ENCODE peak calls at places on chromosomes 4 and X, in five cellular contexts. E, I, Q, P and G are unnamed samples.

GRCh38 chr4:156598138-156598681 is 373.4 kb downstream of the PDGFC start:
- DNase-seq in E (no peak), I (no peak), Q (no peak), P (no peak), G (peak; percentile 37)

GRCh38 chr4:70671091-70671490 is 4.8 kb upstream of the JCHAIN start:
- DNase-seq in E (no peak), I (no peak), Q (no peak), P (no peak), G (no peak)

GRCh38 chr4:161929966-161930365 is 233.8 kb downstream of the FSTL5 start:
- DNase-seq in E (no peak), I (no peak), Q (no peak), P (no peak), G (no peak)

GRCh38 chr4:86453044-86453501 is 93.2 kb upstream of the MAPK10 start:
- DNase-seq in E (peak; percentile 50), I (peak; percentile 65), Q (no peak), P (no peak), G (no peak)

GRCh38 chr4:38119663-38120374 is 159.6 kb downstream of the PTTG2 start:
- DNase-seq in E (peak; percentile 71), I (no peak), Q (no peak), P (no peak), G (no peak)

GRCh38 chr4:105767579-105767978 is 59.0 kb downstream of the GSTCD start:
- DNase-seq in E (no peak), I (no peak), Q (no peak), P (no peak), G (no peak)

GRCh38 chrX:18291006-18291545 is 63.4 kb downstream of the SCML2 start:
- DNase-seq in E (no peak), I (no peak), Q (no peak), P (no peak), G (no peak)

GRCh38 chr4:11698033-11698432 is 269.3 kb upstream of the HS3ST1 start:
- DNase-seq in E (no peak), I (no peak), Q (no peak), P (no peak), G (no peak)

GRCh38 chr4:77002321-77002720 is 52.8 kb downstream of the SEPTIN11 start:
- DNase-seq in E (no peak), I (no peak), Q (no peak), P (no peak), G (no peak)

GRCh38 chr4:143768007-143768591 is 67.6 kb upstream of the FREM3 start:
- DNase-seq in E (no peak), I (no peak), Q (no peak), P (no peak), G (no peak)

GRCh38 chr4:23993373-23993772 is 103.5 kb upstream of the PPARGC1A start:
- DNase-seq in E (no peak), I (no peak), Q (no peak), P (no peak), G (no peak)

GRCh38 chr4:102392033-102392744 is 46.9 kb upstream of the SLC39A8 start:
- DNase-seq in E (no peak), I (no peak), Q (no peak), P (no peak), G (no peak)

GRCh38 chr4:116357758-116358157 is 727.6 kb downstream of the TRAM1L1 start:
- DNase-seq in E (no peak), I (no peak), Q (no peak), P (no peak), G (no peak)

GRCh38 chrX:131812847-131813825 is 210.0 kb upstream of the STK26 start:
- DNase-seq in E (peak; percentile 82), I (peak; percentile 86), Q (peak; percentile 6), P (peak; percentile 63), G (peak; percentile 81)

GRCh38 chr4:184536881-184537248 is 62.5 kb upstream of the IRF2 start:
- DNase-seq in E (no peak), I (no peak), Q (no peak), P (no peak), G (no peak)

GRCh38 chr4:86924805-86925204 is 10.0 kb upstream of the AFF1 start:
- DNase-seq in E (no peak), I (no peak), Q (no peak), P (no peak), G (no peak)

GRCh38 chr4:148004228-148004813 is 272.4 kb downstream of the ARHGAP10 start:
- DNase-seq in E (no peak), I (no peak), Q (no peak), P (no peak), G (no peak)

GRCh38 chr4:128287159-128287870 is at the start of gene PGRMC2:
- DNase-seq in E (peak; percentile 47), I (no peak), Q (peak; percentile 8), P (no peak), G (peak; percentile 41)

GRCh38 chr4:21454831-21455230 is 493.7 kb downstream of the KCNIP4 start:
- DNase-seq in E (no peak), I (no peak), Q (no peak), P (no peak), G (no peak)

GRCh38 chr4:108492816-108493595 is 127.4 kb upstream of the RPL34 start:
- DNase-seq in E (no peak), I (no peak), Q (no peak), P (no peak), G (no peak)

GRCh38 chr4:76611611-76612010 is 176.6 kb downstream of the SHROOM3 start:
- DNase-seq in E (peak; percentile 26), I (no peak), Q (no peak), P (no peak), G (no peak)

GRCh38 chr4:72858328-72858727 is 211.2 kb downstream of the COX18 start:
- DNase-seq in E (no peak), I (no peak), Q (no peak), P (no peak), G (no peak)

GRCh38 chr4:97185233-97185632 is 958.0 kb downstream of the STPG2 start:
- DNase-seq in E (no peak), I (no peak), Q (no peak), P (no peak), G (no peak)

GRCh38 chr4:76550966-76551780 is 116.1 kb downstream of the SHROOM3 start:
- DNase-seq in E (no peak), I (no peak), Q (no peak), P (no peak), G (no peak)

GRCh38 chr4:33255094-33255493 is 2534.9 kb downstream of the PCDH7 start:
- DNase-seq in E (no peak), I (no peak), Q (no peak), P (no peak), G (no peak)

GRCh38 chrX:56600141-56600540 is 36.7 kb downstream of the UBQLN2 start:
- DNase-seq in E (no peak), I (no peak), Q (no peak), P (no peak), G (no peak)

GRCh38 chr4:154471924-154472323 is 19.7 kb downstream of the DCHS2 start:
- DNase-seq in E (no peak), I (no peak), Q (no peak), P (no peak), G (no peak)

GRCh38 chr4:81118086-81118485 is 87.6 kb downstream of the BMP3 start:
- DNase-seq in E (no peak), I (no peak), Q (no peak), P (no peak), G (no peak)

GRCh38 chr4:81113024-81113423 is 82.5 kb downstream of the BMP3 start:
- DNase-seq in E (no peak), I (no peak), Q (no peak), P (no peak), G (no peak)

GRCh38 chr4:81120055-81120454 is 89.5 kb downstream of the BMP3 start:
- DNase-seq in E (no peak), I (no peak), Q (no peak), P (no peak), G (no peak)

DNA sequence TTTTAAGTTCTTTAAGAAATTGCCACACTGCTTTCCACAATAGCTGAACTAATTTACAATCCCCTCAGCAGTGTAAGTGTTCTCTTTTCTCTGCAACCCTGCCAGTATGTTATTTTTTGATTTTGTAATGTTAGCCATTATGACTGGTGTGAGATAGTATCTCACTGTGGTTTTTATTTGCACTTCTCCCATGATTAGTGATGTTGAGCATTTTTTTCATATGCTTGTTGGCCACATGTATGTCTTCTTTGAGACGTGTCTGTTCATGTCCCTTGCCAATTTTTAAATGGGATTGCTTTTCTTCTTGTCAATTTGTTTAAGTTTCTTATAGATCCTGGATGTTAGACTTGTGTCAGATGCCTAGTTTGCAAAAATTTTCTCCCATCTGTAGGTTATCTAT is 86.1 kb downstream of the BMP3 start:
- DNase-seq in E (no peak), I (no peak), Q (no peak), P (no peak), G (no peak)
- H3K9me3 ChIP-seq in E (no peaks in the 10 kb centered on the region), I (no peaks in the 10 kb centered on the region), Q (no peaks in the 10 kb centered on the region), P (no peaks in the 10 kb centered on the region), G (no peaks in the 10 kb centered on the region)

GRCh38 chr4:26342328-26343040 is 21.7 kb downstream of the RBPJ start:
- DNase-seq in E (no peak), I (no peak), Q (peak; percentile 7), P (no peak), G (no peak)

GRCh38 chr4:26346203-26346620 is 25.4 kb downstream of the RBPJ start:
- DNase-seq in E (no peak), I (no peak), Q (no peak), P (no peak), G (no peak)

GRCh38 chr4:26343041-26343403 is 22.2 kb downstream of the RBPJ start:
- DNase-seq in E (no peak), I (no peak), Q (no peak), P (no peak), G (no peak)

GRCh38 chr4:26345541-26345940 is 24.7 kb downstream of the RBPJ start:
- DNase-seq in E (no peak), I (no peak), Q (no peak), P (no peak), G (no peak)

DNA sequence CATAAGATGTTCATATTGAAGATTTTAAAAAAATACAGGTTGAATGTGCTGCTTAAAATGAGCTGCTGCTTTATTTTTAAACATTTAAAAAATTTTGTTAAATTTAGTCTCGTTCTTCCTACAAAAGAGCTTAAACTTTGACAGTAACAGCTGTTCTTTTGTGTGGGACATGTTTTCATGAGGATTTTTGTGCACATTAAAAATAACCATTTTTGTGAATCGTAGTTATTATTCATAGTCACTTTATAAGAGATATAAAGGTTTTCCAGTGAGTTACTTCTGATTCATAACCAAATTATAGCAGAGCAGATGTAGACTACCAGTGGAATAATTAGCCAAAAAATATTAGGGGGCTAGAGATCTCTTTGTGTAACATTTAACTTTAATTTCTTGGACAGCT is 24.1 kb downstream of the RBPJ start:
- DNase-seq in E (no peak), I (no peak), Q (no peak), P (no peak), G (no peak)
- H3K9me3 ChIP-seq in E (no peaks in the 10 kb centered on the region), I (no peaks in the 10 kb centered on the region), Q (no peaks in the 10 kb centered on the region), P (no peaks in the 10 kb centered on the region), G (no peaks in the 10 kb centered on the region)

GRCh38 chrX:55326985-55327384 is 62.3 kb upstream of the PAGE3 start:
- DNase-seq in E (no peak), I (no peak), Q (no peak), P (no peak), G (no peak)
- H3K9me3 ChIP-seq in E (no peaks in the 10 kb centered on the region), I (no peaks in the 10 kb centered on the region), Q (no peaks in the 10 kb centered on the region), P (peaks cover 2% of the 10 kb centered on the region), G (no peaks in the 10 kb centered on the region)

DNA sequence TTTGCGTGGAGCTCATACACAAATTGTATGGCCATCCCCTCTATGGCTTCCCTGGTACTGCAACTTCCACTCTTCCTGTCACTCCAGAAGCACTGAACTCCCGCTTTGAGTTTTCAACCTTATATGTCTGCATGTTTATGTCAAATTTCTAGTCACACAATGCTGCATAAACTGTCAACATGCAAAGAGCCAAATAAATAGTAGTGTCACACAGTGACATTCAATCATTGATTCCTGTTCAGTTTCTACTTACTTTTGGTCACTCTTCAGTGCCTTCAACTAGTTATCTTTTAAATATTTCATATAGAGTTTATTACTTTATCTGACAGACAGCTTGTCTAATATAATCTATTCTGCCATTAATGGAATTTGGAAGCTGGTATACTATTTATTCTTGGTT is 149.3 kb downstream of the SPANXN1 start:
- DNase-seq in E (no peak), I (no peak), Q (no peak), P (no peak), G (no peak)
- H3K9me3 ChIP-seq in E (no peaks in the 10 kb centered on the region), I (peaks cover 3% of the 10 kb centered on the region), Q (no peaks in the 10 kb centered on the region), P (no peaks in the 10 kb centered on the region), G (peaks cover 11% of the 10 kb centered on the region)